ENCODE peak calls at places on chromosomes 4 and X, in four cellular contexts. D is gastrocnemius medialis, Y is GM12865, V is cardiac muscle cell. H is an unnamed sample.

GRCh38 chr4:140719022-140719421 is 37.2 kb downstream of the TBC1D9 start:
- DNase-seq in D (no peak), Y (no peak), V (no peak), H (no peak)

GRCh38 chr4:56181140-56181950 is 205.9 kb downstream of the AASDH start:
- DNase-seq in D (no peak), Y (no peak), V (no peak), H (no peak)

GRCh38 chrX:51459125-51459524 is 37.3 kb downstream of the NUDT11 start:
- DNase-seq in D (no peak), Y (peak), V (peak), H (no peak)

GRCh38 chr4:1834047-1834769 is 21.7 kb downstream of the LETM1 start:
- DNase-seq in D (no peak), Y (peak), V (peak), H (no peak)

GRCh38 chr4:171024720-171025303 is 788.4 kb upstream of the GALNTL6 start:
- DNase-seq in D (no peak), Y (no peak), V (no peak), H (no peak)

GRCh38 chrX:102746134-102746584 is 25.6 kb downstream of the GPRASP3 start:
- DNase-seq in D (no peak), Y (no peak), V (peak), H (no peak)

GRCh38 chr4:146582864-146583263 is 55.8 kb upstream of the POU4F2 start:
- DNase-seq in D (no peak), Y (no peak), V (no peak), H (no peak)

GRCh38 chr4:3708103-3708510 is 58.1 kb upstream of the ADRA2C start:
- DNase-seq in D (no peak), Y (no peak), V (no peak), H (no peak)

GRCh38 chr4:106312377-106312776 is 3.6 kb downstream of the TBCK start:
- DNase-seq in D (no peak), Y (no peak), V (no peak), H (no peak)

GRCh38 chrX:31318866-31319265 is 247.0 kb upstream of the FTHL17 start:
- DNase-seq in D (no peak), Y (no peak), V (no peak), H (no peak)

GRCh38 chr4:20418865-20419451 is 167.3 kb downstream of the SLIT2 start:
- DNase-seq in D (no peak), Y (peak), V (peak), H (no peak)

GRCh38 chr4:177611974-177612664 is 169.9 kb upstream of the AGA start:
- DNase-seq in D (no peak), Y (no peak), V (no peak), H (no peak)

GRCh38 chr4:8198906-8199593 is at the start of gene SH3TC1:
- DNase-seq in D (peak), Y (peak), V (peak), H (peak)

GRCh38 chrX:14758029-14758491 is 114.8 kb downstream of the FANCB start:
- DNase-seq in D (no peak), Y (no peak), V (no peak), H (no peak)

GRCh38 chr4:69568787-69569186 is 70.7 kb downstream of the UGT2A2 start:
- DNase-seq in D (no peak), Y (no peak), V (no peak), H (no peak)

GRCh38 chr4:66489783-66490452 is 819.6 kb upstream of the EPHA5 start:
- DNase-seq in D (no peak), Y (no peak), V (no peak), H (no peak)

GRCh38 chrX:129689881-129690280 is 35.1 kb upstream of the APLN start:
- DNase-seq in D (no peak), Y (no peak), V (no peak), H (no peak)

GRCh38 chrX:129693343-129693742 is 38.6 kb upstream of the APLN start:
- DNase-seq in D (no peak), Y (no peak), V (no peak), H (no peak)

GRCh38 chrX:129686422-129686948 is 31.7 kb upstream of the APLN start:
- DNase-seq in D (no peak), Y (no peak), V (no peak), H (no peak)

GRCh38 chrX:129688097-129688496 is 33.3 kb upstream of the APLN start:
- DNase-seq in D (no peak), Y (no peak), V (no peak), H (no peak)

GRCh38 chrX:129690435-129690834 is 35.7 kb upstream of the APLN start:
- DNase-seq in D (peak), Y (no peak), V (no peak), H (no peak)
- TF ChIP-seq CTCF in D (no peak), Y (no peak), V (no peak), H (no peak)

GRCh38 chrX:47112316-47112954 is 32.1 kb downstream of the NDUFB11 start:
- DNase-seq in D (peak), Y (no peak), V (no peak), H (no peak)
- TF ChIP-seq CTCF in D (no peak), Y (no peak), V (no peak), H (no peak)

DNA sequence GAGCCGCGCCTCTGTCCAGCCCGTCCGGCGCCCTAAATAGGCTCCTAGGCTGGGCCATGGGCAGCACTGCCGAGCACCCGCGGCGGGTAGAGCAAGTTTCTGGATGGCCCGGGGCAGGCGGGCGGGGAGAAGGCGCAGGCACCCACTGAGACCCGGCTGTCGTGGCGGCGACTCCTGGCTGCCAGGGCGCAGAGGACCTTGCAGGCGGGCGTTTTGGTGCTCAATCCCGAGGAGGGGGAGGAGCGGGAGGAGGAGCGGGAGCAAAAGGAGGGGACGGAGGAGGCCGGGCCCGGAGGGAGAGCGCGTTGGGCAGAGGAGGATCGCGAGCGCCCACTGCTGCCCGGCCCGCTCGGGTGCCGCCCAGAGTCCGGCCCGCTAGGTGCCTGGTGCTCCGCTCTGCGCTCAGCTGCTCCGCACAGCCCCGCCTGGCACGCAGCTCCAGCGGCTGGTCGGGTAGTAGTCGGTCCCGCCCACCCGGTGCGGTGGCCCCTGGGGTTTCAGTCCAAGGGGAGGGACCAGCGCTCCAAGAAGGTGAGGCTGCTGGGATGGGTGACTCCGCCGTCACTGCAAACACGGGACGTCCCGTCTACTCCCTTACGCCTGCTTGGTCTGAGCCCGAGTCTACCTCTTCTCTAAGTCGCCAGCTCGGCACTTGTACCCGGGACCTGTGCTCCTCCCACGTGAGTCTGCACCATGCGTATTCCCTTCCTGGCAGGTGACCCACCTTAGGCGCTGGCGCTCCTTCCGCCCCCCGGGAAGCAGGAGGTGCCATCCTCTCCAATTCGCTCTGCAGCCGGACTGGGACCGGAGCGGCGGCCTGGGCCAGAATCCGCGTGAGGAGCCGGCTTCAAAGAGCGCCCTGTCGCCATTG is at the start of gene HS3ST1:
- DNase-seq in D (peak), Y (peak), V (peak), H (peak)
- TF ChIP-seq CTCF in D (peak), Y (peak), V (peak), H (peak)

GRCh38 chrX:68018248-68019203 is 414.8 kb downstream of the OPHN1 start:
- DNase-seq in D (no peak), Y (no peak), V (peak), H (no peak)
- TF ChIP-seq CTCF in D (peak), Y (no peak), V (peak), H (no peak)

DNA sequence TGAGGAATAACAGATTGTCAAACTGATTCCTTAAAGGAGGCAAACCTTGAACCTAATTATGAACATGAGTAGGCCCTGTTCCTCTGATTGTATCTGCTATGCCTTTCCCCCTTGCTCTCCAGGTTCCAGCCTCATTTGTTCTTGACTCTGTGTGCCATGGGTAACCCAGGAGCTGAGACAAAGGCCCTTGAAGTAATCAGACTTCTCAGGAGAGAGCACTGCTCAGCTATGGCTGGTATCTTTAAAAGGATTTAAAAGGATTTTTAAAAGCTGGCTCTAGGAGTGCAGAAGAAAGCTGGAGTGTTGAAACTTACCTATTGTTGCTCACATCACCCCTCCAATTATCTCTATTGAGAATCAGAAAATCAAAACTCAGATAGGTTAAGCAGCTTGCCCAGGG is 1565.5 kb upstream of the AGA start:
- DNase-seq in D (no peak), Y (no peak), V (peak), H (no peak)
- TF ChIP-seq CTCF in D (no peak), Y (no peak), V (no peak), H (no peak)

GRCh38 chr4:60463846-60464502 is 736.2 kb upstream of the ADGRL3 start:
- DNase-seq in D (no peak), Y (no peak), V (peak), H (no peak)
- TF ChIP-seq CTCF in D (no peak), Y (peak), V (no peak), H (no peak)

GRCh38 chrX:12920990-12921389 is 14.6 kb downstream of the TLR8 start:
- DNase-seq in D (no peak), Y (peak), V (no peak), H (no peak)

GRCh38 chrX:12919051-12919450 is 12.6 kb downstream of the TLR8 start:
- DNase-seq in D (no peak), Y (no peak), V (no peak), H (no peak)

GRCh38 chrX:12921886-12922599 is 15.6 kb downstream of the TLR8 start:
- DNase-seq in D (no peak), Y (no peak), V (no peak), H (no peak)

GRCh38 chrX:12919620-12920019 is 13.2 kb downstream of the TLR8 start:
- DNase-seq in D (no peak), Y (no peak), V (no peak), H (no peak)

DNA sequence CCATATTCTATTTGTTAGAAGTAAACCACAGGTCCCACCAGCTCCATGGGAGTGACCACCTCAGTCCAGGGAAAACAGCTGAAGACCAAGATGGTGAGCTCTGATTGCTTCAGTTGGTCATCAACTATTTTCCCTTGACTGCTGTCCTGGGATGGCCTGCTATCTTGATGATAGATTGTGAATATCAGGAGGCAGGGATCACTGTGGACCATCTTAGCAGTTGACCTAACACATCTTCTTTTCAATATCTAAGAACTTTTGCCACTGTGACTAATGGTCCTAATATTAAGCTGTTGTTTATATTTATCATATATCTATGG is 16.1 kb downstream of the TLR8 start:
- DNase-seq in D (no peak), Y (no peak), V (no peak), H (no peak)
- TF ChIP-seq CTCF in D (no peak), Y (no peak), V (no peak), H (no peak)